ENCODE peak calls at places on chromosomes 7 and 10, in seven cellular contexts. One of them, this sample, is unnamed.
A peak's percentile ranks its signal among the peaks of the same experiment; 100 is the strongest.

GRCh38 chr7:128349121-128349825 is 5.6 kb upstream of the RBM28 start:
- DNase-seq in cardiac muscle cell: no peak
- DNase-seq in transverse colon: no peak
- DNase-seq in body of pancreas: no peak
- DNase-seq in mucosa of descending colon: no peak
- DNase-seq in GM23338: no peak
- DNase-seq in pancreas: no peak
- DNase-seq in this sample: no peak

GRCh38 chr10:100318201-100318600 is 11.8 kb downstream of the PKD2L1 start:
- DNase-seq in GM23338: no peak
- DNase-seq in body of pancreas: no peak
- DNase-seq in pancreas: no peak
- DNase-seq in cardiac muscle cell: no peak
- DNase-seq in transverse colon: no peak
- DNase-seq in mucosa of descending colon: no peak
- DNase-seq in this sample: no peak

GRCh38 chr10:31296754-31297153 is 22.3 kb upstream of the ZEB1 start:
- DNase-seq in transverse colon: no peak
- DNase-seq in pancreas: no peak
- DNase-seq in GM23338: no peak
- DNase-seq in body of pancreas: no peak
- DNase-seq in cardiac muscle cell: no peak
- DNase-seq in mucosa of descending colon: no peak
- DNase-seq in this sample: no peak

GRCh38 chr7:139284252-139284896 is 53.3 kb downstream of the UBN2 start:
- DNase-seq in GM23338: peak; percentile 15
- DNase-seq in cardiac muscle cell: no peak
- DNase-seq in pancreas: no peak
- DNase-seq in mucosa of descending colon: no peak
- DNase-seq in body of pancreas: no peak
- DNase-seq in transverse colon: peak; percentile 17
- DNase-seq in this sample: no peak

GRCh38 chr7:10618934-10619333 is 354.7 kb upstream of the PHF14 start:
- DNase-seq in transverse colon: no peak
- DNase-seq in body of pancreas: no peak
- DNase-seq in pancreas: no peak
- DNase-seq in GM23338: peak; percentile 52
- DNase-seq in cardiac muscle cell: no peak
- DNase-seq in mucosa of descending colon: no peak
- DNase-seq in this sample: no peak

GRCh38 chr10:3702056-3702546 is 82.9 kb downstream of the KLF6 start:
- DNase-seq in body of pancreas: no peak
- DNase-seq in cardiac muscle cell: no peak
- DNase-seq in transverse colon: no peak
- DNase-seq in pancreas: no peak
- DNase-seq in GM23338: no peak
- DNase-seq in mucosa of descending colon: no peak
- DNase-seq in this sample: no peak

GRCh38 chr7:143979359-143979758 is 20.8 kb upstream of the OR6B1 start:
- DNase-seq in cardiac muscle cell: peak; percentile 81
- DNase-seq in transverse colon: no peak
- DNase-seq in mucosa of descending colon: no peak
- DNase-seq in pancreas: no peak
- DNase-seq in body of pancreas: no peak
- DNase-seq in GM23338: no peak
- DNase-seq in this sample: no peak

GRCh38 chr10:44385726-44386438 is 985 bp upstream of the CXCL12 start:
- DNase-seq in pancreas: peak; percentile 40
- DNase-seq in cardiac muscle cell: peak; percentile 34
- DNase-seq in body of pancreas: no peak
- DNase-seq in GM23338: peak; percentile 43
- DNase-seq in mucosa of descending colon: no peak
- DNase-seq in transverse colon: no peak
- DNase-seq in this sample: peak; percentile 22

GRCh38 chr10:22222236-22223190 is 4.7 kb upstream of the EBLN1 start:
- DNase-seq in cardiac muscle cell: no peak
- DNase-seq in pancreas: no peak
- DNase-seq in transverse colon: no peak
- DNase-seq in mucosa of descending colon: no peak
- DNase-seq in GM23338: no peak
- DNase-seq in body of pancreas: no peak
- DNase-seq in this sample: no peak

GRCh38 chr10:13991353-13991752 is 339.4 kb downstream of the FRMD4A start:
- DNase-seq in cardiac muscle cell: no peak
- DNase-seq in GM23338: no peak
- DNase-seq in body of pancreas: peak; percentile 58
- DNase-seq in transverse colon: no peak
- DNase-seq in pancreas: no peak
- DNase-seq in mucosa of descending colon: no peak
- DNase-seq in this sample: no peak

GRCh38 chr7:128811631-128812430 is 18.4 kb upstream of the FLNC start:
- DNase-seq in cardiac muscle cell: no peak
- DNase-seq in body of pancreas: no peak
- DNase-seq in pancreas: no peak
- DNase-seq in mucosa of descending colon: no peak
- DNase-seq in GM23338: no peak
- DNase-seq in transverse colon: no peak
- DNase-seq in this sample: no peak

GRCh38 chr7:21253740-21254687 is 173.9 kb upstream of the SP4 start:
- DNase-seq in body of pancreas: peak; percentile 75
- DNase-seq in transverse colon: peak; percentile 57
- DNase-seq in mucosa of descending colon: peak; percentile 47
- DNase-seq in pancreas: peak; percentile 73
- DNase-seq in cardiac muscle cell: peak; percentile 64
- DNase-seq in GM23338: peak; percentile 94
- DNase-seq in this sample: no peak

GRCh38 chr7:124940306-124940705 is 10.7 kb upstream of the POT1 start:
- DNase-seq in transverse colon: no peak
- DNase-seq in body of pancreas: no peak
- DNase-seq in mucosa of descending colon: no peak
- DNase-seq in GM23338: no peak
- DNase-seq in cardiac muscle cell: peak; percentile 52
- DNase-seq in pancreas: no peak
- DNase-seq in this sample: no peak

GRCh38 chr10:100186253-100186780 is 488 bp upstream of the ERLIN1 start:
- DNase-seq in cardiac muscle cell: peak; percentile 73
- DNase-seq in body of pancreas: peak; percentile 40
- DNase-seq in pancreas: peak; percentile 19
- DNase-seq in transverse colon: peak; percentile 58
- DNase-seq in mucosa of descending colon: peak; percentile 54
- DNase-seq in GM23338: peak; percentile 46
- DNase-seq in this sample: peak; percentile 49

GRCh38 chr10:44651834-44652233 is 259.3 kb upstream of the TMEM72 start:
- DNase-seq in cardiac muscle cell: peak; percentile 63
- DNase-seq in GM23338: no peak
- DNase-seq in body of pancreas: no peak
- DNase-seq in mucosa of descending colon: peak; percentile 47
- DNase-seq in pancreas: no peak
- DNase-seq in transverse colon: no peak
- DNase-seq in this sample: no peak

GRCh38 chr7:47483604-47484273 is 98.2 kb downstream of the TNS3 start:
- DNase-seq in pancreas: no peak
- DNase-seq in mucosa of descending colon: no peak
- DNase-seq in GM23338: peak; percentile 47
- DNase-seq in body of pancreas: no peak
- DNase-seq in transverse colon: no peak
- DNase-seq in cardiac muscle cell: peak; percentile 49
- DNase-seq in this sample: no peak

GRCh38 chr10:76270464-76270863 is 839.0 kb downstream of the LRMDA start:
- DNase-seq in GM23338: no peak
- DNase-seq in cardiac muscle cell: no peak
- DNase-seq in pancreas: no peak
- DNase-seq in transverse colon: no peak
- DNase-seq in body of pancreas: no peak
- DNase-seq in mucosa of descending colon: no peak
- DNase-seq in this sample: no peak

GRCh38 chr10:117175215-117175900 is 21.9 kb upstream of the KCNK18 start:
- DNase-seq in pancreas: peak; percentile 48
- DNase-seq in mucosa of descending colon: peak; percentile 52
- DNase-seq in transverse colon: peak; percentile 22
- DNase-seq in cardiac muscle cell: no peak
- DNase-seq in GM23338: peak; percentile 40
- DNase-seq in body of pancreas: peak; percentile 32
- DNase-seq in this sample: no peak

GRCh38 chr10:103441206-103441605 is 11.0 kb downstream of the CALHM2 start:
- DNase-seq in mucosa of descending colon: no peak
- DNase-seq in pancreas: no peak
- DNase-seq in transverse colon: no peak
- DNase-seq in body of pancreas: no peak
- DNase-seq in cardiac muscle cell: no peak
- DNase-seq in GM23338: no peak
- DNase-seq in this sample: no peak

GRCh38 chr10:103584216-103585010 is 90.9 kb downstream of the NEURL1 start:
- DNase-seq in pancreas: no peak
- DNase-seq in transverse colon: no peak
- DNase-seq in cardiac muscle cell: peak; percentile 38
- DNase-seq in GM23338: peak; percentile 69
- DNase-seq in body of pancreas: no peak
- DNase-seq in mucosa of descending colon: peak; percentile 50
- DNase-seq in this sample: no peak

GRCh38 chr7:48097511-48098231 is 8.6 kb downstream of the UPP1 start:
- DNase-seq in cardiac muscle cell: no peak
- DNase-seq in pancreas: no peak
- DNase-seq in GM23338: no peak
- DNase-seq in body of pancreas: no peak
- DNase-seq in mucosa of descending colon: no peak
- DNase-seq in transverse colon: no peak
- DNase-seq in this sample: no peak

GRCh38 chr10:98365698-98366530 is 49.1 kb downstream of the PYROXD2 start:
- DNase-seq in GM23338: no peak
- DNase-seq in cardiac muscle cell: no peak
- DNase-seq in mucosa of descending colon: no peak
- DNase-seq in pancreas: no peak
- DNase-seq in body of pancreas: no peak
- DNase-seq in transverse colon: no peak
- DNase-seq in this sample: no peak

GRCh38 chr7:27115161-27116018 is 12.9 kb upstream of the HOXA2 start:
- DNase-seq in cardiac muscle cell: no peak
- DNase-seq in pancreas: no peak
- DNase-seq in mucosa of descending colon: peak; percentile 64
- DNase-seq in GM23338: peak; percentile 63
- DNase-seq in body of pancreas: no peak
- DNase-seq in transverse colon: peak; percentile 75
- DNase-seq in this sample: no peak

GRCh38 chr10:3090914-3091313 is 23.6 kb downstream of the PFKP start:
- DNase-seq in GM23338: peak; percentile 54
- DNase-seq in cardiac muscle cell: peak; percentile 78
- DNase-seq in pancreas: peak; percentile 68
- DNase-seq in transverse colon: peak; percentile 54
- DNase-seq in body of pancreas: peak; percentile 65
- DNase-seq in mucosa of descending colon: peak; percentile 59
- DNase-seq in this sample: peak; percentile 80

GRCh38 chr7:567305-567883 is 47.7 kb upstream of the PDGFA start:
- DNase-seq in pancreas: no peak
- DNase-seq in body of pancreas: no peak
- DNase-seq in cardiac muscle cell: no peak
- DNase-seq in transverse colon: no peak
- DNase-seq in mucosa of descending colon: no peak
- DNase-seq in GM23338: no peak
- DNase-seq in this sample: no peak
- H3K4me1 ChIP-seq in pancreas: no peaks in the 10 kb centered on the region
- H3K4me1 ChIP-seq in body of pancreas: peaks cover 8% of the 10 kb centered on the region
- H3K4me1 ChIP-seq in cardiac muscle cell: no peaks in the 10 kb centered on the region
- H3K4me1 ChIP-seq in transverse colon: no peaks in the 10 kb centered on the region
- H3K4me1 ChIP-seq in mucosa of descending colon: no peaks in the 10 kb centered on the region
- H3K4me1 ChIP-seq in GM23338: no peaks in the 10 kb centered on the region
- H3K4me1 ChIP-seq in this sample: peaks cover 39% of the 10 kb centered on the region

DNA sequence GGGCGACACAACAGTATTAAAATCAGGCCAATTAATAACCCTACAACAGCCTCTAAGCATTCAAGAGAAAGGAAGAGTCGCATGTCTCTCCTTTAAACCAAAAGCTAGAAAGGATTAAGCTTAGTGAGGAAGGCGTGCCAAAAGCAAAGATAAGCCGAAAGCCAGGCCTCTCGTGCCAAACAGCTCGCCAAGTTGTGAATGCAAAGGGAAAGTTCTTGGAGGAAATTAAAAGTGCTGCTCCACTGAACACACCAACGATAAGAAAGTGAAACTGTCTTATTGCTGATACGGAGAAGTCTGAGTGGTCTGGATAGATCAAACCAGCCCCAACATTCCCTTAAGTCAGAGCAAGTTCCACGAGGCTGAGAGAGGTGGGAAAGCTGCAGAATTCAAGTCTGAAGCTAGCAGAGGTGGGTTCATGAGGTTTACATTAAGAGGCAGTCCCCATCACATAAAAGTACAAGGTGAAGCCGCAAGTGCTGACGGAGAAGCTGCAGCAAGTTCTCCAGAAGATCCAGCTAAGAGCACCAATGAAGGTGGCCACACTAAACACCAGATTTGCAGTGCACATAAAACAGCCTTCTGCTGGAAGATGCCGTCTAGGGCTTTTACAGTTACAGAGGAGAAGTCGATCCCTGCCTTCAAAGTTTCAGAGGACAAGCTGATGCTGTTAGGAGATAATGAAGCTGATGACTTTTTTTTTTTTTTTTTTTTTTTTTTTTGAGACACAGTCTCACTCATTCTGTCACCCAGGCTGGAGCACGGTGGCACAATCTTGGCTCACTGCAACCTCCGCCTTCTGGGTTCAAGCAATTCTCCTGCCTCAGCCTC is 194.7 kb downstream of the MAD1L1 start:
- DNase-seq in mucosa of descending colon: peak; percentile 31
- DNase-seq in body of pancreas: peak; percentile 69
- DNase-seq in GM23338: no peak
- DNase-seq in pancreas: peak; percentile 34
- DNase-seq in transverse colon: no peak
- DNase-seq in cardiac muscle cell: peak; percentile 85
- DNase-seq in this sample: peak; percentile 36
- H3K4me3 ChIP-seq in mucosa of descending colon: no peak overlapping the region
- H3K4me3 ChIP-seq in body of pancreas: no peak overlapping the region
- H3K4me3 ChIP-seq in GM23338: no peak overlapping the region
- H3K4me3 ChIP-seq in pancreas: no peak overlapping the region
- H3K4me3 ChIP-seq in transverse colon: no peak overlapping the region
- H3K4me3 ChIP-seq in cardiac muscle cell: no peak overlapping the region
- H3K4me3 ChIP-seq in this sample: peak overlapping the region; percentile 39

DNA sequence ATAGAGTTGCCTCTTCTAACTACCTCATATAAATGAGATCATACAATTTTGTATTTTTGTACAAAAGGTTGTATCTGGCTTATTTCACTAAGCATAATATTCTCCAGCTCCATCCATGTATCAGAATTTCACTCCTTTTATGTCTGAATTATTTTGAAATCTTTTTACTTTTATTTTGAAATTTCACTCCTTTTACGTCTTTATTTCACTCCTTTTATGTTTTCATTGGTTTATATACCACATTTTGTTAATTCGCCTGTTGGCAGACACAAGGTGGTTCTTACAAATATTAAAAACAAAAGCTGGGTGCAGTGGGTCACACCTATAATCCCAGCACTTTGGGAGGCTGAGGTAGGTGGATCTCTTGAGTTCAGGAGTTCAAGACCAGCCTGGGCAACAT is 5.8 kb downstream of the EZH2 start:
- DNase-seq in body of pancreas: no peak
- DNase-seq in cardiac muscle cell: no peak
- DNase-seq in pancreas: no peak
- DNase-seq in mucosa of descending colon: no peak
- DNase-seq in transverse colon: no peak
- DNase-seq in GM23338: no peak
- DNase-seq in this sample: no peak
- H3K4me1 ChIP-seq in body of pancreas: no peaks in the 10 kb centered on the region
- H3K4me1 ChIP-seq in cardiac muscle cell: peaks cover 3% of the 10 kb centered on the region
- H3K4me1 ChIP-seq in pancreas: peaks cover 4% of the 10 kb centered on the region
- H3K4me1 ChIP-seq in mucosa of descending colon: no peaks in the 10 kb centered on the region
- H3K4me1 ChIP-seq in transverse colon: peaks cover 11% of the 10 kb centered on the region
- H3K4me1 ChIP-seq in GM23338: peaks cover 7% of the 10 kb centered on the region
- H3K4me1 ChIP-seq in this sample: peaks cover 5% of the 10 kb centered on the region

GRCh38 chr7:67940400-67940799 is 943.8 kb downstream of the TYW1 start:
- DNase-seq in pancreas: no peak
- DNase-seq in mucosa of descending colon: no peak
- DNase-seq in GM23338: no peak
- DNase-seq in transverse colon: no peak
- DNase-seq in cardiac muscle cell: no peak
- DNase-seq in body of pancreas: no peak
- DNase-seq in this sample: no peak

GRCh38 chr7:67937717-67938191 is 941.1 kb downstream of the TYW1 start:
- DNase-seq in cardiac muscle cell: peak; percentile 93
- DNase-seq in body of pancreas: peak; percentile 36
- DNase-seq in GM23338: no peak
- DNase-seq in pancreas: peak; percentile 18
- DNase-seq in mucosa of descending colon: no peak
- DNase-seq in transverse colon: no peak
- DNase-seq in this sample: no peak
- H3K4me3 ChIP-seq in cardiac muscle cell: no peak overlapping the region
- H3K4me3 ChIP-seq in body of pancreas: no peak overlapping the region
- H3K4me3 ChIP-seq in GM23338: no peak overlapping the region
- H3K4me3 ChIP-seq in pancreas: no peak overlapping the region
- H3K4me3 ChIP-seq in mucosa of descending colon: no peak overlapping the region
- H3K4me3 ChIP-seq in transverse colon: no peak overlapping the region
- H3K4me3 ChIP-seq in this sample: no peak overlapping the region

This sample was measured in tibial artery.